ENCODE peak calls at places on chromosomes 7 and 10, in four cellular contexts. One of them, this sample, is unnamed.

GRCh38 chr7:51045319-51046102 is 262.8 kb upstream of the GRB10 start:
- DNase-seq in IMR-90: peak
- DNase-seq in GM12878: no peak
- DNase-seq in H1: no peak
- DNase-seq in this sample: no peak

GRCh38 chr10:43880160-43880559 is 231.5 kb upstream of the ZNF32 start:
- DNase-seq in IMR-90: no peak
- DNase-seq in GM12878: no peak
- DNase-seq in H1: no peak
- DNase-seq in this sample: no peak

GRCh38 chr10:49713266-49713665 is 33.8 kb downstream of the C10orf53 start:
- DNase-seq in IMR-90: no peak
- DNase-seq in GM12878: no peak
- DNase-seq in H1: no peak
- DNase-seq in this sample: no peak

GRCh38 chr7:33853361-33854062 is 51.8 kb upstream of the BMPER start:
- DNase-seq in IMR-90: peak
- DNase-seq in GM12878: no peak
- DNase-seq in H1: no peak
- DNase-seq in this sample: no peak

GRCh38 chr7:22356010-22356854 is 722 bp downstream of the RAPGEF5 start:
- DNase-seq in IMR-90: no peak
- DNase-seq in GM12878: no peak
- DNase-seq in H1: peak
- DNase-seq in this sample: no peak

GRCh38 chr7:1248077-1248458 is 15.4 kb downstream of the UNCX start:
- DNase-seq in IMR-90: no peak
- DNase-seq in GM12878: no peak
- DNase-seq in H1: no peak
- DNase-seq in this sample: no peak

GRCh38 chr10:129655679-129656031 is 188.6 kb downstream of the MGMT start:
- DNase-seq in IMR-90: no peak
- DNase-seq in GM12878: no peak
- DNase-seq in H1: no peak
- DNase-seq in this sample: no peak

GRCh38 chr10:103859161-103860141 is 4.1 kb upstream of the SH3PXD2A start:
- DNase-seq in IMR-90: peak
- DNase-seq in GM12878: peak
- DNase-seq in H1: peak
- DNase-seq in this sample: peak

GRCh38 chr7:41699532-41699931 is 3.4 kb downstream of the INHBA start:
- DNase-seq in IMR-90: peak
- DNase-seq in GM12878: no peak
- DNase-seq in H1: peak
- DNase-seq in this sample: no peak

GRCh38 chr7:123570390-123571182 is 13.0 kb upstream of the NDUFA5 start:
- DNase-seq in IMR-90: no peak
- DNase-seq in GM12878: no peak
- DNase-seq in H1: no peak
- DNase-seq in this sample: peak

GRCh38 chr10:15715619-15716227 is 4.0 kb downstream of the ITGA8 start:
- DNase-seq in IMR-90: no peak
- DNase-seq in GM12878: no peak
- DNase-seq in H1: no peak
- DNase-seq in this sample: peak

GRCh38 chr10:110501142-110501937 is 3.6 kb downstream of the DUSP5 start:
- DNase-seq in IMR-90: peak
- DNase-seq in GM12878: peak
- DNase-seq in H1: peak
- DNase-seq in this sample: peak

GRCh38 chr10:110500515-110500905 is 2.8 kb downstream of the DUSP5 start:
- DNase-seq in IMR-90: peak
- DNase-seq in GM12878: no peak
- DNase-seq in H1: no peak
- DNase-seq in this sample: no peak

GRCh38 chr10:110498087-110498981 is 627 bp downstream of the DUSP5 start:
- DNase-seq in IMR-90: peak
- DNase-seq in GM12878: no peak
- DNase-seq in H1: peak
- DNase-seq in this sample: peak

GRCh38 chr10:110498982-110499795 is 1.5 kb downstream of the DUSP5 start:
- DNase-seq in IMR-90: peak
- DNase-seq in GM12878: peak
- DNase-seq in H1: peak
- DNase-seq in this sample: no peak

DNA sequence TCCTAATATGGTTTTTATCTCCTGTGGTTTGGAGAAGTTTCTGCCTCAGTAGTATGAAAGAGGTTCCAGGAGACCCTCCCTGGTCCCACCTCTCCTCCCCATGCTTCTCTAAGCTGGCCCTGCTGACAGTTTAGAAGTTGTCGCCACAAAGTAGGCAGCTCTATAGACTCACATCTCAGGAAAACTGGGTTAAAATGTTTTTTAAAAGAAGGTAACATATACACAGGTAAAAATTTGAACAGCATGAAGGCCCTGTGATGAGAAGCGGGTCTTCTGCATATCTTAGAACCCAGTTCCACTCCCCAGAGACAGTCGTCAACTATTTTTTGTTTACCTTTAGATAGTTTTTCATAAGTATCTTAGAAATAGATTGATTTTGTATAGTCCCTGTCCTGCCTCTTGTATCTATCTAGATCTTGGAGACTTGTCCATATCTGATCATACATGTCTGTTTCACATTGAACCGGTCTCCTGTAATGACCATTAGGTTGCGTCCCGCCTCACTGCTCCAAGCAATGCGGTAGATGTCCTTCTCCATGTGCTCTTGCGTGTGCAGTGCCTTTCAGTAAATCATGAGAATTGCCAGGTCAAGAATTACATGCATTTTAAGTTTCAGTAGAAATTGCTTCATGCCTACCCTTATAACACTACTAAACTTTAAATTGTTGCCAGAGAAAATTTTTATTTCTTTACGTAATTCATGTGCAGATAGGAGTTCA is 2.2 kb downstream of the DUSP5 start:
- DNase-seq in IMR-90: peak
- DNase-seq in GM12878: no peak
- DNase-seq in H1: no peak
- DNase-seq in this sample: no peak
- TF ChIP-seq CHD1 in IMR-90: peak
- TF ChIP-seq CHD1 in GM12878: peak
- TF ChIP-seq CHD1 in H1: no peak
- TF ChIP-seq CHD1 in this sample: no peak

GRCh38 chr7:148173296-148173695 is 417.3 kb upstream of the C7orf33 start:
- DNase-seq in IMR-90: no peak
- DNase-seq in GM12878: no peak
- DNase-seq in H1: no peak
- DNase-seq in this sample: no peak
- TF ChIP-seq CHD1 in IMR-90: no peak
- TF ChIP-seq CHD1 in GM12878: no peak
- TF ChIP-seq CHD1 in H1: no peak
- TF ChIP-seq CHD1 in this sample: no peak

GRCh38 chr7:132270517-132270916 is 305.8 kb downstream of the PLXNA4 start:
- DNase-seq in IMR-90: peak
- DNase-seq in GM12878: no peak
- DNase-seq in H1: no peak
- DNase-seq in this sample: no peak
- TF ChIP-seq CHD1 in IMR-90: no peak
- TF ChIP-seq CHD1 in GM12878: no peak
- TF ChIP-seq CHD1 in H1: no peak
- TF ChIP-seq CHD1 in this sample: no peak

DNA sequence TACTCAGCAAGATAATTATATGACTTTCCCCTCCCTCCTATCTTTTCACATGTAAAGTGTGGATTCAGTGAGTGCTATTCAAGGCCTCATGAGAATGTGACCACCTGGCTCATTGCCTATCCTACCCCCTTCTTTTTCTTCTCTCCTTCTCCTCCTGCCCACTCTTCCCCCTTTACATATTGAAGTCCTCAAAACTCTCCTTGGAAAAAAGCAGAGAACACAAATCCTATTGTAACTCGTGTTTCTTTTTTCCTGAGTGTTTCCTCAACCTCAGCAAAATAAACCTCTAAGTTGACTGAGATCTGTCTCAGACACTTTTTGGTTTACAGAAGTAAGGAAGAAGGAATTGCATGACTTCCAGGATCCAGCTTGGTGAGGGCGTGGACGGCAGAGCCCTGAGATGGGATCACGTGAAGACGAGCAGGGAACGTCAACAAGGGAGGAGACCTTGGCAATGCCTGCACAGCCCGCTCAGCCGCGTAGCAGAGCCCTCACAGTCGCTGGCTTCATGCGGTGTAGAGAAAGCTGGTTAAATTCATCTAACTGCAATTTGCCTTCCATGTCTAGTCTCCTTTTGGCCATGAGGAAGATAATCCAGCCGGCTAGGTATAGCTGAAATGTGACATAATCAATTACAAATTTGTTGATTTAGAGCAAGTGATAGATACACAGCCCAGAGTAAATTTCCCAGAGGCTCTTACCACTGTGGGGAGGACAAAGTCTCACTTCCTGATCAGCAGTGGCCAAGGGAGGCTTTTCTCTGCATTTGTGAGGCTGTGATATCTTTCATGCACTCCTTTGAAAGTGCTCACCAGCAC is 75.7 kb downstream of the LYZL2 start:
- DNase-seq in IMR-90: peak
- DNase-seq in GM12878: no peak
- DNase-seq in H1: peak
- DNase-seq in this sample: peak
- TF ChIP-seq CHD1 in IMR-90: no peak
- TF ChIP-seq CHD1 in GM12878: no peak
- TF ChIP-seq CHD1 in H1: no peak
- TF ChIP-seq CHD1 in this sample: no peak

GRCh38 chr7:27192546-27193334 is 7.2 kb downstream of the HOXA13 start:
- DNase-seq in IMR-90: no peak
- DNase-seq in GM12878: no peak
- DNase-seq in H1: peak
- DNase-seq in this sample: no peak
- TF ChIP-seq CHD1 in IMR-90: no peak
- TF ChIP-seq CHD1 in GM12878: no peak
- TF ChIP-seq CHD1 in H1: no peak
- TF ChIP-seq CHD1 in this sample: no peak